ENCODE peak calls at places on chromosome 11, in five cellular contexts. I is WTC11, Z is K562, A is HepG2, H is H1. F is an unnamed sample.

GRCh38 chr11:58805065-58805464 is 39.4 kb downstream of the GLYATL2 start:
- DNase-seq in A (no peak), H (no peak), Z (no peak), I (no peak), F (no peak)

GRCh38 chr11:128669491-128669890 is 24.4 kb upstream of the FLI1 start:
- DNase-seq in H (no peak), I (no peak), Z (no peak), A (no peak), F (no peak)

GRCh38 chr11:41522391-41522790 is 62.9 kb upstream of the LRRC4C start:
- DNase-seq in I (no peak), A (no peak), H (no peak), Z (no peak), F (no peak)

GRCh38 chr11:18115360-18116127 is 9.7 kb upstream of the SAAL1 start:
- DNase-seq in H (peak), Z (peak), A (peak), I (peak), F (peak)

GRCh38 chr11:8257003-8257664 is 6.5 kb downstream of the LMO1 start:
- DNase-seq in Z (no peak), A (no peak), H (peak), I (no peak), F (no peak)

GRCh38 chr11:61023086-61024035 is 51.9 kb downstream of the CD6 start:
- DNase-seq in H (no peak), A (no peak), Z (no peak), I (no peak), F (no peak)

GRCh38 chr11:130478204-130478701 is 29.8 kb downstream of the ADAMTS15 start:
- DNase-seq in H (peak), A (no peak), I (no peak), Z (no peak), F (no peak)

GRCh38 chr11:128208329-128209220 is 378.8 kb downstream of the ETS1 start:
- DNase-seq in A (no peak), H (no peak), Z (no peak), I (no peak), F (no peak)

GRCh38 chr11:11413776-11414175 is 60.7 kb upstream of the CSNK2A3 start:
- DNase-seq in A (no peak), I (no peak), Z (no peak), H (no peak), F (no peak)

GRCh38 chr11:59158206-59159068 is 13.5 kb upstream of the DTX4 start:
- DNase-seq in A (peak), Z (peak), I (peak), H (peak), F (no peak)

GRCh38 chr11:17314232-17314547 is 37.4 kb upstream of the NCR3LG1 start:
- DNase-seq in Z (no peak), I (no peak), H (no peak), A (no peak), F (no peak)

GRCh38 chr11:12502041-12502440 is 124.7 kb downstream of the PARVA start:
- DNase-seq in A (no peak), Z (no peak), H (peak), I (no peak), F (no peak)

GRCh38 chr11:109994896-109995295 is 98.3 kb upstream of the ZC3H12C start:
- DNase-seq in I (no peak), Z (no peak), A (no peak), H (no peak), F (no peak)

GRCh38 chr11:67379061-67380058 is 6.0 kb upstream of the CLCF1 start:
- DNase-seq in H (no peak), A (no peak), I (no peak), Z (peak), F (no peak)

GRCh38 chr11:4018641-4019040 is 76.0 kb upstream of the RRM1 start:
- DNase-seq in Z (no peak), H (no peak), A (no peak), I (no peak), F (no peak)

GRCh38 chr11:79525257-79525656 is 84.4 kb upstream of the TENM4 start:
- DNase-seq in I (no peak), Z (no peak), A (no peak), H (no peak), F (no peak)

GRCh38 chr11:119206512-119207299 is 567 bp downstream of the CBL start:
- DNase-seq in I (peak), H (peak), A (no peak), Z (peak), F (no peak)

GRCh38 chr11:1491379-1491778 is 4.8 kb upstream of the MOB2 start:
- DNase-seq in A (no peak), I (no peak), Z (no peak), H (no peak), F (no peak)
- TF ChIP-seq SP1 in A (no peak), I (no peak), Z (no peak), H (no peak), F (no peak)

GRCh38 chr11:56521955-56522354 is 21.1 kb downstream of the OR5M11 start:
- DNase-seq in I (peak), Z (no peak), H (peak), A (peak), F (no peak)
- TF ChIP-seq MAX in I (no peak), Z (no peak), H (no peak), A (no peak), F (no peak)

GRCh38 chr11:86117706-86118050 is 48.8 kb upstream of the PICALM start:
- DNase-seq in H (no peak), A (no peak), Z (no peak), I (no peak), F (no peak)

GRCh38 chr11:86116996-86117705 is 48.3 kb upstream of the PICALM start:
- DNase-seq in I (no peak), H (no peak), A (no peak), Z (no peak), F (no peak)

GRCh38 chr11:86118201-86118600 is 49.3 kb upstream of the PICALM start:
- DNase-seq in Z (no peak), I (no peak), H (no peak), A (no peak), F (no peak)

GRCh38 chr11:86115542-86116385 is 46.9 kb upstream of the PICALM start:
- DNase-seq in H (no peak), Z (no peak), I (no peak), A (no peak), F (no peak)

DNA sequence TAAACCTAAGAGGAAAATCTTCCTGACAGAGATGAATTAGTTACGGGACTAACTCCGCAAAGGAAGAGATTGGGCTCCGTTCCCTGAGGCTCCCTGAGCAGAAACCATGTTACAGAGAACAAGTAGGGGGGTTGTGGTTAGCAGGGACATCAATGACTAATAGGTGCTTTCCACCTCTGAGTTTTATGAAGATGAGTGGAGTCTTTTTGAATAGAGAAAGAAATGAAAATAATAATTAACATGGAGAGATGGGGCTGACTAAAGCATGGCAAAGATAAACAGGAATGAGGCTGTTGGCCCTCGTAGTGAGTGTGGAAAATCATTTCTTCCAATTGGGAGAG is 47.5 kb upstream of the PICALM start:
- DNase-seq in H (no peak), Z (no peak), I (no peak), A (no peak), F (peak)
- TF ChIP-seq CREB1 in H (no peak), Z (no peak), I (no peak), A (no peak), F (no peak)

DNA sequence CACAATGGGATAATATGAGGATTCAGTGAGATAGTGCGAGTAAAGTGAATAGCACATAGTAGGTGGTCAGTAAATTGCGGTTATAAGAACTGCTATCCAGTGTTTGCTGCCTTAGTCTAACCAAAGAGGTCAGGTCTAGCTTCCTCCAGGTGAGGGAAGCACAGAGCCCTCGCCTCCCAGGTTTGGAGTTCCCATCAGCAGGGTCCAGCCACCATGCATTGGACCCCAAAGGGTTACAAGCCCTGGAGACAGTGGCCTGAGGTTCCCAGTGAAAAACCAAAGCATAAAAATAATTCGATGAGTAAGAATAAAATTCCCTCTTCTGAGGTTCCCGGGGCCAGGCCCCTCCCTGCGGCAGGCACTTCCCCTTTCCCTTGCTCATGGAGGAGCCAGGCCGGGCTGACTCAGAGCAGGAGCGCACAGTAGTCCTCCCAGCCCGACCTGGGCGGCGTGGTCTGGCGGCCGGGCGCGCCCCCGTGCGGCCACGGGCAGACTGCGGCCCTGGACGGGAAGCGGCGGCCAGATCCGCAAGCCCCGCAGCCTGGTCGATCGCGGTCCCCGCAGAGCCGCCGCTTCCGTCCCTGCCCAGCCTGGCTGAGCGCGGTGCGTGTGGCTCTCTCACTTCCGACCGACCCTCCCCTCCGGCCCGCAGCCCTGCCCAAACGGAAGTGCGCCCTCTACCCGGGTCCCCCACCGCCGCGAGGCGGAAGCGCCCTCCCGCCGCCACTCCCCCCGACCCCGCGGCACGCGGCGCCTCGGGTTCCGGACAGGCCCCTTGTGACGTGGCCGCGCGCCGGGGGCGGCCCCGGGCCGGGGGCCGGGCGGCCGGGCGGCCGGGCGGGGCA is at the start of gene SLC39A13:
- DNase-seq in H (peak), A (peak), Z (peak), I (peak), F (peak)
- TF ChIP-seq SP1 in H (no peak), A (peak), Z (peak), I (peak), F (no peak)

DNA sequence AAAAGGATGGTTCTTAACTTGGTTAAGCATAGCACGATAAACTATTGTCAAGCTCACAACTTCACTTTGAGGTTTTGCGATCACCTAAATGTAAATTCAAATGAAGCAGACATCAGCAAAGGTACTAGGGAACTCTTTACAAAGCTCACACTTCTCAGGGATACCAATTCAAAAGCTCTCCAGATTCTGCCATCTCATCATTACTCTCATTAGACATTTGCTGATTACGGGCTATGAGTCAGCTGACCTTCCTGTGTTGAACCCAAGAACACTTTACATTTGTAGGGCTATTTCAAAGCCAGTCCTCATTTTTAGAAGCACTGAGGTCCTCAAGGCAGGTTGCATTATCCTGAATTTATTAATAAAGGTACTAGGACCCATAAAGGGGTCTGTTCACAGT is 28.4 kb upstream of the IZUMO1R start:
- DNase-seq in A (no peak), H (no peak), I (no peak), Z (no peak), F (no peak)
- TF ChIP-seq MAX in A (no peak), H (no peak), I (no peak), Z (no peak), F (no peak)

GRCh38 chr11:34213366-34213765 is 107.9 kb downstream of the NAT10 start:
- DNase-seq in A (no peak), H (no peak), I (no peak), Z (no peak), F (no peak)

GRCh38 chr11:34219279-34219678 is 113.8 kb downstream of the NAT10 start:
- DNase-seq in Z (no peak), A (no peak), I (no peak), H (no peak), F (no peak)

GRCh38 chr11:34218067-34218466 is 112.6 kb downstream of the NAT10 start:
- DNase-seq in I (no peak), Z (no peak), A (no peak), H (no peak), F (no peak)

GRCh38 chr11:34215806-34216453 is 110.5 kb downstream of the NAT10 start:
- DNase-seq in I (no peak), A (no peak), Z (no peak), H (no peak), F (no peak)

DNA sequence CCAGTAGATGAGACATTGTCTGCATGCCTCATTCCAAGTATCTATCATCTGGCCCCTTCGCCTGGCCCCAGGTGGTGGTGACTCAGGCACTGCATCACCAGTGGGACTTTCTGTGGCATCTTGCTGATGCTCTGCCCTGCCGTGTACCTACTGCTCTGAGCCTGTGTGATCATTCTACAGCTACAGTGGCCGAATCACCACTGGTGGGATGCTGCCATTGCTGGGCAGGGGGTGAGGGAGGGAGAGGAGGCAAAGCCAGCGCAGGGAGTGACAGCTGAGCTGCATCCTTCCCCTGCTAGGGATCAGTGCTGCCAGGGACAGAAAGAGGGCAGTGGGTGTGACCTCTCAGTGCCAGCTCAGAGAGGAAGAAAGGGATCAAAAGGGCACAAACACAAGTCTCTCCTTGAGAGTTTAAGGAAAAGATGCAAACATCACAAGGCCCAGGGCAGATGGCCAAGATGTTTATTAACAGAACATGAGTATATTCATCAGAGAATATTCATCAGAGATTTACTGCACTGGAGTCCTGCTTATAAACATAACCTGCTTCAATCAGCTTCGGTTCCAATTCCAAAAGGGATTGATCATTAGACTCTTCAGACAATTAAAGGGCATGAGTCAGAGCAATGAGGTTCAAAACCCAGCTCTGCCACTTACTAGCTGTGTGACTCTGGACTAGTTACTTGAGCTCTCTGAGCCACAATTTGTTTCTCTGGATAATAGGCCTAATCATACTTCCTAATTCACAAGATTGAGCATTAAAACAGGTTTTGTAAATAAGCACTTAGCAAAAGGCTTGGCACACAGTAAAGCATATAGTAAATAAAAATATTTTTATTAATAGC is 109.8 kb downstream of the NAT10 start:
- DNase-seq in H (no peak), A (no peak), Z (no peak), I (no peak), F (no peak)
- TF ChIP-seq CREB1 in H (no peak), A (no peak), Z (no peak), I (no peak), F (no peak)

DNA sequence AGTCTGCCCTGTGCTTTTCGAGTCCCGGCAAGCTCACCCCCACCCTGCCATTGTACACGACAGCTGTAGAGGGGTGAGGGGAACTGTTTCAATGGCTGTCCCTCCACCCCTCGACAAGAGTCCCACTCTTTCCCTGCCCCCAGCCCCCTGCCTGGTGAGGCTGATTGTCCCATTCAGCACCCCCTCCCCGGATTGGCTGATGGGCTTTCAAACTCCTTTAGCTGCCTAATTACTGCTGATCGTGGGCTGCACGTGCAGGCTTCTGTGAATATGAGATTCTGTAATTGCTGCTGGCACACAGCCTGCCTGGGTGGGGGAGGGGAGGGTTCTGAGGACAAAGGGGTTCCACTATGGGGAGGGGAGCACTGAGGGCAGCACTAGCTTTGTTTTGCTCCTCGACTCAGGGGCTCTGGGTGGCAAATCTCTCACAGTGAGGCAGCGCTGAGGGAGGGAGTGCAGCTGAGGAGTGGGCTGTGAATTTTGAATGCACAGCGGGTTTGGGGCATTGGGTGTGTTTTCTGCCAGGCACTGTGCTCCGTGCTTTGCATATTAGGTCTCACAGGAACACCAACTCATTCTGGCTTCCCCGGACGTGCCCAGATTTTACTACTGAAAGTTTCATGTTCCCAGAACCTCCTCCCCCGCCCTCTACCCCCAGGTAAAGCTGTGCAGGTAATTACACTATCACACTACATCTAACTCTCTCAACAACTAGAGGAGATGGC is 42.5 kb upstream of the ACCSL start:
- DNase-seq in I (no peak), Z (no peak), H (peak), A (no peak), F (no peak)
- TF ChIP-seq SP1 in I (no peak), Z (no peak), H (no peak), A (no peak), F (no peak)

DNA sequence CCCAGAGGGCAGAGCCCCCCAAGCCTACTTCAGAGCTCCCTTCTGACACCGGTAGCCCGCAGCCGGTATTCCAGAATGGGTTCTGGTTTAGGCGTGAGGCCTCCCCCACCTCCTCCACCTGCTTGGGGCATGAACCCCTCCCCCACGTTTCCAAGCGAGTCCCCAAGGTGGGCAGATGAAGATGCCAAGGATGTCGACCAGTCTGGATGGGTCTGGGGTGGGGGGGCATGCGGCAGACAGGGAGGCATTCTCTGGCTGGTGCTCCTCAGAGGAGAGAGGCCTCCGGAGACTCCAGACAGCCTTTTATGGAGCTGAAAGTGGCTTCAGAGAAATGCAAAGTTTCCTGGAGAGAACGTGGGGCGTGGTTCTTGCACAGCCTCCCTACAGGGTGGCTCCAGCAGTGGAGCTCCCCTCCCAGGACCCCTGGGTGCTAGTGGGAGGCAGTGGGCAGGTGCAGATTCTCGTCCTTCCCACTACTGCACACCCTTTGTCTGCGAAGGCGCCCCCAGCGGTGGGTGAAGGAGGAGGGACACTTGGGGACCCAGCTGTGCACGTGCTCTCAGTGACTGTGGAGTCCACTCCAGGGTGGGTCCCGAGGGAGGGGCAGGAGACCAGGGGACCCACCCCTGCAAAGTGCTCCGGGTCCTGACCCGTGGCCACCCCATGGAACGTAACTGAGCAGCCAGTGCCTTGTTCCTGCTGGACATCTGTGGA is 4.2 kb downstream of the CCND1 start:
- DNase-seq in Z (no peak), I (no peak), H (no peak), A (no peak), F (no peak)
- TF ChIP-seq MAX in Z (no peak), I (no peak), H (no peak), A (no peak), F (no peak)

DNA sequence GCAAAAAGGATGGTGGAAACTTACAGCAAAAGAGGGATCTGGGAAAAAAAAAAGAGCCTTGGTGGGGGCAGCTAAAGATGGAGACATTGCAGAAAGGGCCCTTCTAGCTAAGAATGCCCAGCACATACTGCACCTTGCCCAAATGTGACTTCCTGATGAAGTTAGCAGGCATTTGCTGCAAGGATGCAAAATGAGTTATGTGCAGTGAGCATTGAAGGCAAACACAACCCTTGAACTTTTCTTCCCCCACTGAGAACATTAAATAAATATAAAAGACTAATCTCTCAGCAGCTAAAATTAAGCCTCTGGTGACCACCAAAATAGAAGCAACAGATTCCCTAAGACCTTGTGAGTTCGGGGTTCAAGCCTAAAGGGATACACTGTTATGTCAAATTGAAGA is 129.9 kb downstream of the ARL14EP start:
- DNase-seq in H (no peak), A (no peak), Z (no peak), I (no peak), F (no peak)
- TF ChIP-seq CREB1 in H (no peak), A (no peak), Z (no peak), I (no peak), F (no peak)

GRCh38 chr11:36162909-36163434 is 126.3 kb downstream of the COMMD9 start:
- DNase-seq in I (no peak), H (no peak), Z (no peak), A (no peak), F (no peak)
- TF ChIP-seq SP1 in I (no peak), H (no peak), Z (no peak), A (no peak), F (no peak)

F was measured in GM12878.